ENCODE peak calls at places on chromosomes 7 and 10, in ten cellular contexts. K is astrocyte of the spinal cord; I is lower lobe of right lung; T is NCI-H460; P is caudate nucleus; Y is Right ventricle myocardium inferior; O is HTR-8/SVneo; B is MM.1S; X is CD8-positive, alpha-beta T cell; G is pulmonary artery endothelial cell. N is an unnamed sample.

GRCh38 chr7:3649250-3649649 is 348.2 kb downstream of the SDK1 start:
- DNase-seq in K (no peak), I (no peak), T (peak; percentile 1), P (no peak), Y (no peak), O (peak; percentile 32), B (no peak), X (no peak), G (no peak), N (no peak)

GRCh38 chr7:106841896-106842390 is 23.1 kb upstream of the PIK3CG start:
- DNase-seq in K (no peak), I (no peak), T (no peak), P (no peak), Y (no peak), O (no peak), B (no peak), X (no peak), G (no peak), N (no peak)

GRCh38 chr10:78630944-78631838 is 437.6 kb upstream of the ZMIZ1 start:
- DNase-seq in K (peak; percentile 70), I (no peak), T (no peak), P (no peak), Y (no peak), O (no peak), B (no peak), X (no peak), G (no peak), N (no peak)

GRCh38 chr10:116886772-116887171 is 37.5 kb downstream of the ENO4 start:
- DNase-seq in K (no peak), I (no peak), T (no peak), P (no peak), Y (no peak), O (no peak), B (no peak), X (no peak), G (no peak), N (no peak)

GRCh38 chr7:13416071-13416470 is 573.4 kb downstream of the ETV1 start:
- DNase-seq in K (no peak), I (no peak), T (no peak), P (no peak), Y (no peak), O (no peak), B (no peak), X (no peak), G (no peak), N (no peak)

GRCh38 chr7:17297243-17297642 is 1.2 kb upstream of the AHR start:
- DNase-seq in K (no peak), I (no peak), T (no peak), P (no peak), Y (no peak), O (no peak), B (no peak), X (no peak), G (no peak), N (no peak)

GRCh38 chr10:99562631-99563030 is 29.9 kb downstream of the NKX2-3 start:
- DNase-seq in K (no peak), I (no peak), T (no peak), P (no peak), Y (no peak), O (no peak), B (no peak), X (no peak), G (no peak), N (no peak)

GRCh38 chr10:130580975-130581374 is 444.8 kb downstream of the GLRX3 start:
- DNase-seq in K (no peak), I (no peak), T (no peak), P (no peak), Y (no peak), O (no peak), B (no peak), X (no peak), G (no peak), N (no peak)

GRCh38 chr10:77949167-77949566 is 22.6 kb upstream of the DLG5 start:
- DNase-seq in K (peak; percentile 55), I (no peak), T (no peak), P (no peak), Y (no peak), O (peak; percentile 73), B (no peak), X (no peak), G (no peak), N (peak; percentile 96)

GRCh38 chr10:29736325-29737208 is 101.8 kb upstream of the SVIL start:
- DNase-seq in K (peak; percentile 58), I (peak; percentile 83), T (no peak), P (no peak), Y (peak; percentile 88), O (peak; percentile 79), B (no peak), X (peak; percentile 13), G (no peak), N (peak; percentile 69)

GRCh38 chr7:151086802-151087246 is 549 bp downstream of the AGAP3 start:
- DNase-seq in K (peak; percentile 30), I (no peak), T (no peak), P (no peak), Y (peak; percentile 79), O (no peak), B (peak; percentile 45), X (peak; percentile 34), G (no peak), N (no peak)

GRCh38 chr7:154950992-154951391 is 51.9 kb downstream of the PAXIP1 start:
- DNase-seq in K (no peak), I (no peak), T (no peak), P (no peak), Y (no peak), O (no peak), B (no peak), X (no peak), G (no peak), N (no peak)

GRCh38 chr7:70208236-70209063 is 610.2 kb downstream of the AUTS2 start:
- DNase-seq in K (peak; percentile 35), I (no peak), T (no peak), P (no peak), Y (no peak), O (no peak), B (no peak), X (no peak), G (no peak), N (no peak)

GRCh38 chr7:151244871-151245346 is 3.6 kb downstream of the SMARCD3 start:
- DNase-seq in K (no peak), I (peak; percentile 26), T (no peak), P (no peak), Y (peak; percentile 35), O (no peak), B (no peak), X (no peak), G (no peak), N (no peak)

GRCh38 chr7:137360087-137360679 is 16.6 kb upstream of the PTN start:
- DNase-seq in K (peak; percentile 39), I (no peak), T (no peak), P (no peak), Y (no peak), O (no peak), B (no peak), X (no peak), G (no peak), N (no peak)

GRCh38 chr7:157993406-157994105 is 594.1 kb downstream of the PTPRN2 start:
- DNase-seq in K (no peak), I (no peak), T (no peak), P (no peak), Y (no peak), O (no peak), B (no peak), X (no peak), G (no peak), N (no peak)